ENCODE peak calls at places on chromosome 21, in eight cellular contexts. J is hepatocyte, G is GM23248, H is HCT116, E is neural progenitor cell, X is SK-N-SH, S is GM23338, A is PC-3. N is an unnamed sample.
A peak's percentile ranks its signal among the peaks of the same experiment; 100 is the strongest.

GRCh38 chr21:46414965-46415275 is 43.8 kb upstream of the DIP2A start:
- DNase-seq in J (no peak), G (no peak), H (no peak), E (no peak), X (no peak), S (no peak), A (no peak), N (no peak)

GRCh38 chr21:34128124-34128523 is 54.7 kb downstream of the MRPS6 start:
- DNase-seq in J (no peak), G (peak; percentile 4), H (no peak), E (peak; percentile 12), X (no peak), S (no peak), A (no peak), N (no peak)

GRCh38 chr21:44581158-44581557 is 754 bp upstream of the KRTAP10-5 start:
- DNase-seq in J (no peak), G (no peak), H (no peak), E (no peak), X (no peak), S (no peak), A (no peak), N (no peak)

GRCh38 chr21:44300262-44300959 is 558 bp downstream of the PFKL start:
- DNase-seq in J (peak; percentile 88), G (peak; percentile 83), H (no peak), E (peak; percentile 60), X (peak; percentile 89), S (peak; percentile 61), A (peak; percentile 57), N (peak; percentile 70)

GRCh38 chr21:46637952-46638746 is 2.7 kb downstream of the PRMT2 start:
- DNase-seq in J (no peak), G (peak; percentile 17), H (no peak), E (no peak), X (no peak), S (no peak), A (peak; percentile 12), N (no peak)

GRCh38 chr21:21102874-21103273 is 104.7 kb downstream of the NCAM2 start:
- DNase-seq in J (no peak), G (no peak), H (no peak), E (no peak), X (no peak), S (no peak), A (no peak), N (no peak)

GRCh38 chr21:43667191-43667904 is 8.0 kb downstream of the RRP1B start:
- DNase-seq in J (no peak), G (peak; percentile 72), H (no peak), E (no peak), X (no peak), S (no peak), A (peak; percentile 45), N (no peak)

GRCh38 chr21:45109831-45110492 is 35.6 kb downstream of the ADARB1 start:
- DNase-seq in J (no peak), G (no peak), H (no peak), E (no peak), X (no peak), S (no peak), A (no peak), N (peak; percentile 95)

GRCh38 chr21:15029077-15029476 is 35.7 kb downstream of the NRIP1 start:
- DNase-seq in J (no peak), G (no peak), H (no peak), E (no peak), X (no peak), S (no peak), A (no peak), N (no peak)

GRCh38 chr21:35559881-35560280 is 500.4 kb downstream of the SETD4 start:
- DNase-seq in J (no peak), G (peak; percentile 76), H (no peak), E (no peak), X (no peak), S (no peak), A (no peak), N (no peak)
- TF ChIP-seq EZH2phosphoT487 in J (no peak), G (no peak), H (no peak), E (no peak), X (no peak), S (no peak), A (no peak), N (no peak)

DNA sequence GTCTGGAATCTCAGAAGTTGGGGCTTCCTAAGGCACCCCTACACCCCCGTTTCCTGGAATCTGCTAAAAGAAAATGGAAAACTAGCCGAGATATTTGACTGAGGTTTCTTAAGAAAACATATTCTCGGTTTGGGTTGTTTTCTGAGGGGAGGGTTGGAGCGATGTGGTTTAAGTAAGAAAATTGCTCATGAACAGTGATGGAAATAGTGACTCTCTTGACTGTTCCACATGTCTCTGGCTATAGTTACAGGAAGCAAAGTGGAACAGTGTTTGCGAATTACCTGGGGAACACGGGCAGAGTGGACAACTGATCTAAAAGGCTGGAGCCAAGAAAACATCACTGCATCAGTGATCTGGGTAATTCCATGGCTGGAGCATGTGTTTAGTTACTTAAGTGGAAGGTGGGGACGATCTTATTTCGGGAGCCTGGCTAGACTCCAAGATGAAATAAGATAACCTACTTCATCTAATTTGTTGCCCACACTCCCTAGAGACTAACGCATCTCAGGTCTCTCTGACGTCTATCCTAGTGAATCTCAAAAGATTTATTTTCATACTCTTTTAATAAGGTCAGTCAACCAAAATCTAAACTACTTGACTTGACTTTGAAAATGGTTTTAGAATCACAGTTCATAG is 92.4 kb downstream of the KCNJ15 start:
- DNase-seq in J (no peak), G (no peak), H (no peak), E (no peak), X (no peak), S (no peak), A (no peak), N (no peak)
- H2AFZ ChIP-seq in J (no peak overlapping the region), G (no peak overlapping the region), H (no peak overlapping the region), E (no peak overlapping the region), X (no peak overlapping the region), S (no peak overlapping the region), A (no peak overlapping the region), N (no peak overlapping the region)

GRCh38 chr21:16194851-16195251 is 465.1 kb downstream of the USP25 start:
- DNase-seq in J (no peak), G (peak; percentile 45), H (no peak), E (peak; percentile 3), X (no peak), S (no peak), A (no peak), N (no peak)

GRCh38 chr21:16198546-16198945 is 468.8 kb downstream of the USP25 start:
- DNase-seq in J (no peak), G (peak; percentile 13), H (no peak), E (no peak), X (no peak), S (no peak), A (no peak), N (no peak)

GRCh38 chr21:16195476-16195875 is 465.7 kb downstream of the USP25 start:
- DNase-seq in J (no peak), G (peak; percentile 83), H (no peak), E (no peak), X (no peak), S (no peak), A (no peak), N (no peak)

GRCh38 chr21:16195896-16196443 is 466.2 kb downstream of the USP25 start:
- DNase-seq in J (no peak), G (peak; percentile 30), H (no peak), E (no peak), X (no peak), S (no peak), A (no peak), N (no peak)

DNA sequence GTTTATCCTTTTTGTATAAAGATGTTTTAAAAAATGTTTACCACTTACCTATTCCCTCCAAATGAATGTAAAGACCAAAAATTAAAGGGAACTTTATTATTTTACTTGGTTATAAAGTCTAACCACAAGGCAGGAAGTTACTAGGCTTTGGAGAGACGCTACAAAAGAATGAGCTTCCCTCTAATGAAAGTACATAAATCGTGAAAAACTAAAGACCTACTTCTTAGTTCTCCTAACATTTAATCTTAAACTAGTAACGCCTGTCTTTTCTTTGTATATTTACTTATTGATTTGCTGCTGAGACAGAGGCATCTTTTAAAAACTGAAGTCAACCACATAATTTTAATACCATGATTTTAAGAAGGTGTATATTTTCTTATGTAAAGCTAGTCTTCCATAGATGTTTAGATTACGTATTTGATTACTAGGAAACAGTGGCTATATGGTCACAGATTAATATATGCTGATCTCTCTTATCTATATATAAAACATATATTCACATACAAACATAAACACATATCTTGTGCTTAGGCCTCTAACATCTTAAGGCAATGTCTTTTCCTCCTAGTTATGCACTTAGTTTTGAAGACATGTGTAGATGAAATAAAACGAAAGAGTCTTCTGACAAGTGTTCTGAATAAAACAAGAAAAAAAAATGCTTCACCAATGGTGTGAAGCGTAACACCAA is 466.9 kb downstream of the USP25 start:
- DNase-seq in J (no peak), G (peak; percentile 44), H (no peak), E (no peak), X (no peak), S (no peak), A (no peak), N (no peak)
- TF ChIP-seq EZH2phosphoT487 in J (no peak), G (no peak), H (no peak), E (no peak), X (no peak), S (no peak), A (no peak), N (no peak)

GRCh38 chr21:16455526-16455925 is 725.7 kb downstream of the USP25 start:
- DNase-seq in J (no peak), G (no peak), H (no peak), E (no peak), X (no peak), S (no peak), A (no peak), N (no peak)
- H2AFZ ChIP-seq in J (no peak overlapping the region), G (no peak overlapping the region), H (no peak overlapping the region), E (peak overlapping the region; percentile 92), X (no peak overlapping the region), S (peak overlapping the region; percentile 69), A (no peak overlapping the region), N (no peak overlapping the region)

DNA sequence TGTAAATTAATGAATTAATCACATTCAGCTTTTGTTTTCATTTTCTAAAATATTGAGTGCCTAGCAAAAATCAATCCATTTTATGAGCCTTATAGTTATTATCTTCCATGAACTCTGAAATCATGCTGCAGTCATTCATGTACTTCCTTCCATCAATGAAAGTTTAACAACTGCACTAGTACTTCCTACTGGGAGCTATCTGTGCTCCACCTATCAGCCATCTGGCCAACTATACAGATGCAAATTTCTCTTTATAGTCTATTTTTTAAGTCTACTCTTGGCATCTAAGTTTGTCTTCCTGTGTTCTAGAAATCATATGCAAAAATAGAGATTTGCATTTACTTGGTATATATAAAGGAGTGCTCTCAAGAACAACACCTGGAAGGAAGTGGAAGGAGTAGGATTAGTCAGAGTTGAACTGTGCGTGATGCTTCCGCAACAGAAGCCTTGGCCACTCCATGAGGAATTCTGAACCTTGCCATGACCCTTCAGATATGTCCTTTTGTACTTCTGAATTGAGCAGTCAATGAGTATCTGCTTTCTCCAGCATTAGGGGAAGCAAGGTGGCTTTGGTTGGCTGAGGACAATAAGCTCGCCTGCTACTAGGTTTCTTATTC is 403.2 kb upstream of the ADAMTS5 start:
- DNase-seq in J (no peak), G (no peak), H (no peak), E (no peak), X (no peak), S (peak; percentile 12), A (no peak), N (no peak)
- TF ChIP-seq EZH2phosphoT487 in J (no peak), G (no peak), H (no peak), E (no peak), X (no peak), S (no peak), A (no peak), N (no peak)

GRCh38 chr21:42081931-42082381 is 10.8 kb downstream of the UMODL1 start:
- DNase-seq in J (no peak), G (no peak), H (no peak), E (no peak), X (no peak), S (no peak), A (no peak), N (no peak)
- H2AFZ ChIP-seq in J (no peak overlapping the region), G (no peak overlapping the region), H (no peak overlapping the region), E (no peak overlapping the region), X (no peak overlapping the region), S (no peak overlapping the region), A (no peak overlapping the region), N (no peak overlapping the region)

N was measured in OCI-LY7.